ENCODE peak calls at places on chromosomes 11 and 22, in nine cellular contexts. D is stimulated activated CD8-positive, alpha-beta memory T cell treated with anti-CD3 and anti-CD28 coated beads, Interleukin-2, amount 100 ng/mL, for 48 hours; S is AG10803; U is Ammon's horn; W is KG1; X is NCI-H460; R is WTC11; K is CD8-positive, alpha-beta memory T cell; H is fibroblast of the aortic adventitia. I is an unnamed sample.

GRCh38 chr11:65440831-65441499 is 18.4 kb downstream of the NEAT1 start:
- DNase-seq in D (no peak), S (peak), U (no peak), W (no peak), X (no peak), R (no peak), K (no peak), H (peak), I (peak)

GRCh38 chr11:15605094-15605493 is 490.4 kb downstream of the INSC start:
- DNase-seq in D (no peak), S (no peak), U (no peak), W (no peak), X (no peak), R (no peak), K (no peak), H (no peak), I (no peak)

GRCh38 chr11:64372802-64373597 is 14.0 kb downstream of the RPS6KA4 start:
- DNase-seq in D (no peak), S (peak), U (peak), W (no peak), X (peak), R (no peak), K (no peak), H (no peak), I (peak)

GRCh38 chr22:37193629-37194191 is 5.7 kb upstream of the C1QTNF6 start:
- DNase-seq in D (no peak), S (peak), U (peak), W (peak), X (peak), R (no peak), K (peak), H (no peak), I (no peak)

GRCh38 chr11:65506770-65507485 is 8.1 kb downstream of the MALAT1 start:
- DNase-seq in D (no peak), S (peak), U (peak), W (peak), X (no peak), R (no peak), K (peak), H (no peak), I (no peak)

GRCh38 chr11:35567737-35568465 is 42.5 kb upstream of the PAMR1 start:
- DNase-seq in D (no peak), S (peak), U (no peak), W (no peak), X (no peak), R (no peak), K (no peak), H (no peak), I (no peak)

GRCh38 chr11:77660947-77661346 is 23.4 kb upstream of the CLNS1A start:
- DNase-seq in D (no peak), S (no peak), U (no peak), W (no peak), X (no peak), R (no peak), K (no peak), H (no peak), I (no peak)

GRCh38 chr22:23357028-23357427 is 176.7 kb downstream of the BCR start:
- DNase-seq in D (no peak), S (no peak), U (no peak), W (no peak), X (no peak), R (no peak), K (no peak), H (no peak), I (no peak)

GRCh38 chr11:107719557-107720304 is 7.9 kb upstream of the SLN start:
- DNase-seq in D (no peak), S (peak), U (peak), W (no peak), X (no peak), R (no peak), K (no peak), H (peak), I (no peak)

GRCh38 chr11:91922846-91923245 is 301.8 kb upstream of the FAT3 start:
- DNase-seq in D (no peak), S (no peak), U (no peak), W (no peak), X (no peak), R (no peak), K (no peak), H (no peak), I (no peak)

GRCh38 chr11:118929496-118930151 is 3.9 kb upstream of the BCL9L start:
- DNase-seq in D (peak), S (peak), U (peak), W (peak), X (peak), R (peak), K (peak), H (peak), I (peak)

GRCh38 chr11:69446108-69446507 is 35.4 kb upstream of the LINC01488 start:
- DNase-seq in D (no peak), S (no peak), U (peak), W (no peak), X (no peak), R (no peak), K (no peak), H (no peak), I (no peak)

GRCh38 chr11:68160100-68160695 is 39.0 kb upstream of the CHKA start:
- DNase-seq in D (no peak), S (peak), U (no peak), W (no peak), X (no peak), R (no peak), K (no peak), H (peak), I (no peak)

GRCh38 chr22:46149493-46149997 is 781 bp upstream of the PPARA start:
- DNase-seq in D (peak), S (no peak), U (peak), W (no peak), X (no peak), R (peak), K (no peak), H (no peak), I (no peak)

GRCh38 chr11:58965246-58965985 is 26.1 kb downstream of the GLYATL1 start:
- DNase-seq in D (no peak), S (peak), U (no peak), W (no peak), X (no peak), R (no peak), K (no peak), H (peak), I (no peak)

GRCh38 chr11:81080476-81080875 is 1639.6 kb upstream of the TENM4 start:
- DNase-seq in D (no peak), S (no peak), U (no peak), W (no peak), X (no peak), R (no peak), K (no peak), H (no peak), I (no peak)

GRCh38 chr22:44532466-44533025 is 34.5 kb upstream of the RTL6 start:
- DNase-seq in D (no peak), S (no peak), U (no peak), W (no peak), X (no peak), R (no peak), K (no peak), H (no peak), I (no peak)

GRCh38 chr11:203056-203944 is 3.9 kb downstream of the BET1L start:
- DNase-seq in D (no peak), S (no peak), U (no peak), W (no peak), X (no peak), R (no peak), K (no peak), H (no peak), I (no peak)

GRCh38 chr22:42468841-42469240 is 36.6 kb upstream of the NFAM1 start:
- DNase-seq in D (no peak), S (peak), U (no peak), W (no peak), X (no peak), R (no peak), K (no peak), H (no peak), I (no peak)

I was measured in A549.